ENCODE peak calls at places on chromosomes 11 and 22, in six cellular contexts. Z is tibial artery, W is A549, S is Peyer's patch, J is transverse colon, M is esophagus squamous epithelium. K is an unnamed sample.

GRCh38 chr11:134333312-134333711 is 1.5 kb downstream of the GLB1L2 start:
- DNase-seq in S (no peak), J (no peak), M (no peak), Z (no peak), W (no peak), K (no peak)

GRCh38 chr11:27420722-27421572 is 51.6 kb downstream of the LGR4 start:
- DNase-seq in Z (no peak), M (no peak), J (no peak), W (no peak), S (no peak), K (no peak)

GRCh38 chr11:22768281-22768680 is 61.3 kb downstream of the SVIP start:
- DNase-seq in M (no peak), S (no peak), Z (no peak), W (no peak), J (no peak), K (no peak)

GRCh38 chr11:1564535-1565172 is 7.4 kb downstream of the DUSP8 start:
- DNase-seq in Z (peak), S (no peak), M (no peak), W (no peak), J (peak), K (no peak)

GRCh38 chr11:2385156-2386151 is 8.3 kb downstream of the CD81 start:
- DNase-seq in Z (no peak), W (no peak), S (peak), J (no peak), M (no peak), K (no peak)

GRCh38 chr11:44670814-44671213 is 55.9 kb upstream of the TSPAN18 start:
- DNase-seq in Z (no peak), W (no peak), J (no peak), S (no peak), M (no peak), K (no peak)

GRCh38 chr22:37752189-37753061 is 55.3 kb upstream of the GCAT start:
- DNase-seq in J (peak), S (peak), W (peak), Z (peak), M (peak), K (peak)

GRCh38 chr11:69554849-69555248 is 73.4 kb downstream of the LINC01488 start:
- DNase-seq in S (no peak), J (no peak), W (no peak), M (no peak), Z (peak), K (no peak)

GRCh38 chr11:61609000-61609969 is 28.4 kb upstream of the SYT7 start:
- DNase-seq in Z (no peak), J (peak), S (no peak), W (no peak), M (no peak), K (no peak)

GRCh38 chr11:69155302-69156198 is at the start of gene SMIM38:
- DNase-seq in M (no peak), W (no peak), S (no peak), Z (peak), J (no peak), K (no peak)

GRCh38 chr11:61079416-61080150 is 22.7 kb upstream of the CD5 start:
- DNase-seq in S (no peak), J (no peak), Z (peak), W (no peak), M (no peak), K (peak)

GRCh38 chr11:82981852-82982251 is 80.3 kb downstream of the DDIAS start:
- DNase-seq in J (no peak), M (no peak), S (no peak), W (no peak), Z (no peak), K (no peak)

GRCh38 chr22:33300165-33300564 is 242.0 kb upstream of the SYN3 start:
- DNase-seq in J (no peak), Z (no peak), M (no peak), S (no peak), W (no peak), K (no peak)

GRCh38 chr22:20567371-20567847 is 60.0 kb downstream of the MED15 start:
- DNase-seq in J (no peak), M (no peak), Z (no peak), W (no peak), S (no peak), K (no peak)

GRCh38 chr11:134261626-134262488 is 8.5 kb downstream of the ACAD8 start:
- DNase-seq in J (no peak), W (peak), M (no peak), Z (no peak), S (no peak), K (no peak)

DNA sequence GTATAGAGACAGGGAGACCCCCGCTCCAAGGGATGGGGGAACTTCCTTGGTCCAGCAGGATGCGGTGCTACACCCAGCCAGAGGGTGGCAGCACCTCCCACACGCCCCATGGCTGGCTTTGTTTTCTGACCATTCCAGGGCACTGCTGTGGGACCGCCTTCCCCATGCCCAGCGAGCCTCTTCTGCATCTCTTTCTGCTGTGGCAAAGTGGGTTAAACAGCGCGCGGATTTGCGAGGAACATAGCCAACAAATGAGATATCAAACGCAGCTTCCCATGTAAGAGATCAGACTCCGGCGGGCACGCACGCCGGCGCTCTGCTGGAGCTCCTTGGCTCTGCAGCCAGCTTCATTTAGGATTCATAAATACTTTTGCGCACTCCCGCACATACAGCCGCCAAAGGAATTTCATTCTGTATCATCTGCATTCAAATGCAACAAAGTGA is 485.8 kb upstream of the CADM1 start:
- DNase-seq in Z (no peak), M (no peak), W (no peak), S (no peak), J (peak), K (no peak)
- TF ChIP-seq CTCF in Z (peak), M (peak), W (no peak), S (peak), J (peak), K (no peak)

DNA sequence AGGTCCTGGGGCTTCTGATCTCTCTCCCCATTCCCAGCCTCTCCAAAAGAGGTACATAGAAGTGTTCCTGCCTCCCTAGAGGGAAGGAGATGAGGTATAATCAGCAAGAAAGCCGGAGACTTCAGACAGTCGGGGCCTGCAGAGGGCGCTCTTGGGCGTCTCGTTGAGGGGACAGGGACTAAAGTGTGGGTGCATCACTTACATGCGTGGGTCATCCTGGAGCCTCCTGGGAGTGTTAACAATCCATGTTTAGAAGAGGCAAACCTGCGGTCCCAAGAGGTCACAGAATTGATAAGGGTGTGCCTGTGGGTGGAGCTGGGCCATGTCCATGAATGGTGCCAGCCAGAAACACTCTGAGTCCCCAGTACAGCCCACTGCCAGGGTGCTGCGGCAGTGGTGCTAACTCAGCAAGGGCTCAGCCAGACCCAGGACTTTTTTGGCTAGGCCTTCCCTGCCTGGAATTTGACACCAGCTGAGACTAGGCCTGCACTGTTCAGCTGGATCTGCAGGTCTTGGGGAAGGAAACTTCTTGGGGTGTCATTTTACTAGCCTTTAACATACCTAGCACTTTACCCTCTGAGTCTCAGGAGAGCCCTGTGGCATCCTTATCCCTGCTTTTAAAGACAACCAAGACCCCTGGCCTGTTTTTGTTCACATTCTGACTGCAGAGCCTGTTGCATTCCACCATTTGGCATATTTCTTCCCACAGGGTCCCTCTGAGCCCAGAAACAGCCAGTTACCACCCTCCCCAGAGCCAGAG is 5.5 kb downstream of the YDJC start:
- DNase-seq in W (no peak), Z (no peak), J (peak), S (no peak), M (no peak), K (no peak)
- TF ChIP-seq CTCF in W (peak), Z (peak), J (peak), S (peak), M (peak), K (no peak)

GRCh38 chr11:73406619-73407018 is 30.4 kb downstream of the RELT start:
- DNase-seq in J (no peak), W (no peak), Z (no peak), M (no peak), S (no peak), K (no peak)
- TF ChIP-seq CTCF in J (no peak), W (no peak), Z (no peak), M (no peak), S (no peak), K (no peak)

DNA sequence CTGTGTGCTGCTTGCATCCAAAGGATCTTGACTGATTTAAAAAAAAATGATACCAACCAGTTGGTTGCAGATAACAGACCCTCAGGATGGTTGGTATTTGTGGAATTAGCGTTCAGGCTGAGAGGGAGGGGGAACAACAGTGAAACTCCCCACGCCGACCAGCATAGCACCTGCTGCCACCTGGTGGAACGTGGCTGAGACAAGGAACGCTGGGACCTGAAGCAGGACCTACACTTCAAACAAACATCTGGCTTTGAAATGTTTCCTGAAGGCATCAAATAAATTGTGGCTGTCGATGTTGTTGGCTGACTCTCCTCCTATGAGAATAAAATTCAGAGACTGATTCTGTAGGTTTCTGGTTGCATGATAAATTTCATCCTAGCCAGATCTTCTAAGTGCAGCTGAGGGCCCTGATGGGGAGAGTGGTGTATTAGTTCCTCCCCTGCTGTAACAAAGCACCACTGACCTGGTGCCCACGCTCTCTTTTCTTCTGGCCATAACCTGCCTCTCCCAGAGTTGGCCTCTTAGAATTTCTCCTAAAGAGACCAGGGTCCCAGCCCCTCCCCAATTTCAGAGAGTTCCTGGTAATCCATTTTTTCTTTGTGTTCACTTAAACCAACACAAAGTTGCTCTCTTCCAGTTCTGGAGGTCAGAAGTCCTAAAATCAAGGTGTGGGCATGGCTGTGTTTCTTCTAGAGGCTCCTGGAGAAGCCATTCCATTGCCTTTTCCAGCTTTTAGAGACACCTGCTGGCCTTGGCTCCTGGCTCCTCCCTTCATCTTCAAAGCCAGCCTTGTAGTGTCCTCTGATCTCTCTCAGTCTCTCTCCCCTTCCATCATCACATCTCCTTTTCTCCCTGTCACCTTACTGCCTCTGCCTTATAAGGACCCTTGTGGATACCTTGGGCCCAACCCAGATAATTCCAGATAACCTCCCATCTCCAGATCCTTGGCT is 17.3 kb downstream of the APOL2 start:
- DNase-seq in J (peak), W (peak), M (no peak), Z (no peak), S (peak), K (peak)
- TF ChIP-seq CTCF in J (peak), W (peak), M (peak), Z (peak), S (peak), K (no peak)

GRCh38 chr11:11207428-11207827 is 145.6 kb downstream of the CSNK2A3 start:
- DNase-seq in S (no peak), M (no peak), W (no peak), J (no peak), Z (no peak), K (no peak)
- TF ChIP-seq CTCF in S (no peak), M (no peak), W (no peak), J (no peak), Z (no peak), K (no peak)

DNA sequence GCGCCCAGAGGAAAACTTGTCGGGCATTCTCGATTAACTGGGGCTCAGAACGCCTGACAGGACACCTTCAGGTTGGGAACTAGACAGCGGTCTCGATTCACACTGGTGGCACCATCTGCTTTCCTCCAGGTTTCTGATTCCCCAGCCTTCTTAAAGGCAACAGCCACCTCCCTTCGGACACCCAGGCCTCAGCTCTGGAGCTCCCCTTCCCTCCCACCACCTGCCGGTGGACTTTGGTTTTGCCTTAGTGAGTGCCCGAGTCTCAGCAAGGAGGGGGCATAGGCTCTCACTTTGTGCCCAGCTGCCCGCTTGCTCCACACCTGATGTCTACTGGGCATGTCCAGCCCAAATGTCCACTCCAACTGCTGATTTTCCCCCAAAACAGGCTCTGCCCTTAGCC is 110.4 kb upstream of the PARVA start:
- DNase-seq in W (no peak), J (no peak), S (no peak), Z (no peak), M (no peak), K (no peak)
- TF ChIP-seq CTCF in W (no peak), J (no peak), S (peak), Z (no peak), M (no peak), K (no peak)

GRCh38 chr11:114276077-114276476 is 20.1 kb upstream of the NNMT start:
- DNase-seq in W (no peak), Z (no peak), M (no peak), S (no peak), J (no peak), K (peak)
- TF ChIP-seq CTCF in W (no peak), Z (no peak), M (no peak), S (no peak), J (no peak), K (no peak)